ENCODE peak calls at places on chromosomes 1 and 21, in ten cellular contexts. One of them, this sample, is unnamed.

GRCh38 chr1:245173446-245174178 is 18.8 kb downstream of the KIF26B start:
- DNase-seq in activated naive CD4-positive, alpha-beta T cell treated with Interleukin-2 at 50 U/mL for 16 hours: no peak
- DNase-seq in AG04449: no peak
- DNase-seq in stimulated activated CD8-positive, alpha-beta memory T cell treated with anti-CD3 and anti-CD28 coated beads, Interleukin-7, amount 100 ng/mL, for 1 hour: no peak
- DNase-seq in activated T-cell treated with anti-CD3 and anti-CD28 coated beads for 24 hours: no peak
- DNase-seq in cardiac fibroblast: no peak
- DNase-seq in astrocyte of the hippocampus: peak; percentile 20
- DNase-seq in SHP77: no peak
- DNase-seq in sigmoid colon: peak; percentile 71
- DNase-seq in NCI-H1092 treated with DMSO at 0.1 percent for 48 hours: no peak
- DNase-seq in this sample: no peak

GRCh38 chr1:52368383-52369172 is 2.6 kb upstream of the CC2D1B start:
- DNase-seq in activated T-cell treated with anti-CD3 and anti-CD28 coated beads for 24 hours: peak; percentile 42
- DNase-seq in sigmoid colon: no peak
- DNase-seq in activated naive CD4-positive, alpha-beta T cell treated with Interleukin-2 at 50 U/mL for 16 hours: peak; percentile 66
- DNase-seq in NCI-H1092 treated with DMSO at 0.1 percent for 48 hours: peak; percentile 60
- DNase-seq in cardiac fibroblast: peak; percentile 38
- DNase-seq in AG04449: no peak
- DNase-seq in SHP77: peak; percentile 54
- DNase-seq in stimulated activated CD8-positive, alpha-beta memory T cell treated with anti-CD3 and anti-CD28 coated beads, Interleukin-7, amount 100 ng/mL, for 1 hour: peak; percentile 22
- DNase-seq in astrocyte of the hippocampus: peak; percentile 76
- DNase-seq in this sample: no peak

GRCh38 chr1:171743014-171743870 is 1.4 kb upstream of the VAMP4 start:
- DNase-seq in astrocyte of the hippocampus: peak; percentile 72
- DNase-seq in sigmoid colon: no peak
- DNase-seq in AG04449: peak; percentile 55
- DNase-seq in activated T-cell treated with anti-CD3 and anti-CD28 coated beads for 24 hours: peak; percentile 15
- DNase-seq in NCI-H1092 treated with DMSO at 0.1 percent for 48 hours: no peak
- DNase-seq in SHP77: peak; percentile 6
- DNase-seq in cardiac fibroblast: peak; percentile 94
- DNase-seq in activated naive CD4-positive, alpha-beta T cell treated with Interleukin-2 at 50 U/mL for 16 hours: no peak
- DNase-seq in stimulated activated CD8-positive, alpha-beta memory T cell treated with anti-CD3 and anti-CD28 coated beads, Interleukin-7, amount 100 ng/mL, for 1 hour: no peak
- DNase-seq in this sample: no peak

GRCh38 chr1:225711236-225711937 is 58.5 kb upstream of the ENAH start:
- DNase-seq in AG04449: no peak
- DNase-seq in NCI-H1092 treated with DMSO at 0.1 percent for 48 hours: no peak
- DNase-seq in cardiac fibroblast: no peak
- DNase-seq in SHP77: no peak
- DNase-seq in activated naive CD4-positive, alpha-beta T cell treated with Interleukin-2 at 50 U/mL for 16 hours: no peak
- DNase-seq in sigmoid colon: no peak
- DNase-seq in astrocyte of the hippocampus: no peak
- DNase-seq in stimulated activated CD8-positive, alpha-beta memory T cell treated with anti-CD3 and anti-CD28 coated beads, Interleukin-7, amount 100 ng/mL, for 1 hour: no peak
- DNase-seq in activated T-cell treated with anti-CD3 and anti-CD28 coated beads for 24 hours: no peak
- DNase-seq in this sample: no peak

GRCh38 chr1:41810446-41810845 is 108.3 kb downstream of the HIVEP3 start:
- DNase-seq in activated naive CD4-positive, alpha-beta T cell treated with Interleukin-2 at 50 U/mL for 16 hours: peak; percentile 28
- DNase-seq in AG04449: no peak
- DNase-seq in cardiac fibroblast: peak; percentile 62
- DNase-seq in SHP77: no peak
- DNase-seq in NCI-H1092 treated with DMSO at 0.1 percent for 48 hours: no peak
- DNase-seq in activated T-cell treated with anti-CD3 and anti-CD28 coated beads for 24 hours: no peak
- DNase-seq in stimulated activated CD8-positive, alpha-beta memory T cell treated with anti-CD3 and anti-CD28 coated beads, Interleukin-7, amount 100 ng/mL, for 1 hour: no peak
- DNase-seq in sigmoid colon: no peak
- DNase-seq in astrocyte of the hippocampus: peak; percentile 76
- DNase-seq in this sample: no peak

GRCh38 chr1:89023026-89023425 is 360 bp upstream of the GBP3 start:
- DNase-seq in activated naive CD4-positive, alpha-beta T cell treated with Interleukin-2 at 50 U/mL for 16 hours: no peak
- DNase-seq in AG04449: no peak
- DNase-seq in astrocyte of the hippocampus: peak; percentile 7
- DNase-seq in SHP77: no peak
- DNase-seq in NCI-H1092 treated with DMSO at 0.1 percent for 48 hours: no peak
- DNase-seq in stimulated activated CD8-positive, alpha-beta memory T cell treated with anti-CD3 and anti-CD28 coated beads, Interleukin-7, amount 100 ng/mL, for 1 hour: no peak
- DNase-seq in activated T-cell treated with anti-CD3 and anti-CD28 coated beads for 24 hours: no peak
- DNase-seq in sigmoid colon: no peak
- DNase-seq in cardiac fibroblast: no peak
- DNase-seq in this sample: no peak

GRCh38 chr1:25091671-25092070 is 140.6 kb downstream of the SYF2 start:
- DNase-seq in astrocyte of the hippocampus: no peak
- DNase-seq in activated naive CD4-positive, alpha-beta T cell treated with Interleukin-2 at 50 U/mL for 16 hours: no peak
- DNase-seq in stimulated activated CD8-positive, alpha-beta memory T cell treated with anti-CD3 and anti-CD28 coated beads, Interleukin-7, amount 100 ng/mL, for 1 hour: no peak
- DNase-seq in sigmoid colon: no peak
- DNase-seq in cardiac fibroblast: no peak
- DNase-seq in NCI-H1092 treated with DMSO at 0.1 percent for 48 hours: no peak
- DNase-seq in SHP77: no peak
- DNase-seq in activated T-cell treated with anti-CD3 and anti-CD28 coated beads for 24 hours: no peak
- DNase-seq in AG04449: no peak
- DNase-seq in this sample: no peak

GRCh38 chr1:154747841-154748766 is 122.0 kb downstream of the KCNN3 start:
- DNase-seq in AG04449: no peak
- DNase-seq in SHP77: no peak
- DNase-seq in cardiac fibroblast: no peak
- DNase-seq in astrocyte of the hippocampus: peak; percentile 23
- DNase-seq in activated naive CD4-positive, alpha-beta T cell treated with Interleukin-2 at 50 U/mL for 16 hours: peak; percentile 45
- DNase-seq in stimulated activated CD8-positive, alpha-beta memory T cell treated with anti-CD3 and anti-CD28 coated beads, Interleukin-7, amount 100 ng/mL, for 1 hour: no peak
- DNase-seq in NCI-H1092 treated with DMSO at 0.1 percent for 48 hours: no peak
- DNase-seq in sigmoid colon: peak; percentile 92
- DNase-seq in activated T-cell treated with anti-CD3 and anti-CD28 coated beads for 24 hours: peak; percentile 35
- DNase-seq in this sample: no peak

GRCh38 chr1:109253803-109254620 is 4.7 kb downstream of the CELSR2 start:
- DNase-seq in sigmoid colon: no peak
- DNase-seq in stimulated activated CD8-positive, alpha-beta memory T cell treated with anti-CD3 and anti-CD28 coated beads, Interleukin-7, amount 100 ng/mL, for 1 hour: no peak
- DNase-seq in activated naive CD4-positive, alpha-beta T cell treated with Interleukin-2 at 50 U/mL for 16 hours: no peak
- DNase-seq in astrocyte of the hippocampus: peak; percentile 75
- DNase-seq in SHP77: no peak
- DNase-seq in activated T-cell treated with anti-CD3 and anti-CD28 coated beads for 24 hours: no peak
- DNase-seq in AG04449: no peak
- DNase-seq in cardiac fibroblast: no peak
- DNase-seq in NCI-H1092 treated with DMSO at 0.1 percent for 48 hours: no peak
- DNase-seq in this sample: no peak

GRCh38 chr1:221532071-221532755 is 209.7 kb downstream of the DUSP10 start:
- DNase-seq in astrocyte of the hippocampus: no peak
- DNase-seq in AG04449: no peak
- DNase-seq in SHP77: no peak
- DNase-seq in cardiac fibroblast: no peak
- DNase-seq in sigmoid colon: no peak
- DNase-seq in activated T-cell treated with anti-CD3 and anti-CD28 coated beads for 24 hours: no peak
- DNase-seq in NCI-H1092 treated with DMSO at 0.1 percent for 48 hours: no peak
- DNase-seq in stimulated activated CD8-positive, alpha-beta memory T cell treated with anti-CD3 and anti-CD28 coated beads, Interleukin-7, amount 100 ng/mL, for 1 hour: no peak
- DNase-seq in activated naive CD4-positive, alpha-beta T cell treated with Interleukin-2 at 50 U/mL for 16 hours: no peak
- DNase-seq in this sample: no peak

GRCh38 chr21:10272216-10272615 is 249.2 kb upstream of the TPTE start:
- DNase-seq in SHP77: no peak
- DNase-seq in cardiac fibroblast: peak; percentile 13
- DNase-seq in stimulated activated CD8-positive, alpha-beta memory T cell treated with anti-CD3 and anti-CD28 coated beads, Interleukin-7, amount 100 ng/mL, for 1 hour: no peak
- DNase-seq in NCI-H1092 treated with DMSO at 0.1 percent for 48 hours: no peak
- DNase-seq in astrocyte of the hippocampus: peak; percentile 0
- DNase-seq in sigmoid colon: no peak
- DNase-seq in activated naive CD4-positive, alpha-beta T cell treated with Interleukin-2 at 50 U/mL for 16 hours: no peak
- DNase-seq in AG04449: no peak
- DNase-seq in activated T-cell treated with anti-CD3 and anti-CD28 coated beads for 24 hours: no peak
- DNase-seq in this sample: no peak

GRCh38 chr1:67134692-67135091 is at the start of gene C1orf141:
- DNase-seq in astrocyte of the hippocampus: peak; percentile 60
- DNase-seq in activated T-cell treated with anti-CD3 and anti-CD28 coated beads for 24 hours: no peak
- DNase-seq in sigmoid colon: no peak
- DNase-seq in activated naive CD4-positive, alpha-beta T cell treated with Interleukin-2 at 50 U/mL for 16 hours: no peak
- DNase-seq in AG04449: no peak
- DNase-seq in stimulated activated CD8-positive, alpha-beta memory T cell treated with anti-CD3 and anti-CD28 coated beads, Interleukin-7, amount 100 ng/mL, for 1 hour: no peak
- DNase-seq in cardiac fibroblast: peak; percentile 27
- DNase-seq in SHP77: no peak
- DNase-seq in NCI-H1092 treated with DMSO at 0.1 percent for 48 hours: no peak
- DNase-seq in this sample: no peak

GRCh38 chr1:19465123-19465522 is 20.2 kb downstream of the CAPZB start:
- DNase-seq in activated naive CD4-positive, alpha-beta T cell treated with Interleukin-2 at 50 U/mL for 16 hours: no peak
- DNase-seq in activated T-cell treated with anti-CD3 and anti-CD28 coated beads for 24 hours: no peak
- DNase-seq in sigmoid colon: no peak
- DNase-seq in SHP77: no peak
- DNase-seq in cardiac fibroblast: peak; percentile 81
- DNase-seq in AG04449: no peak
- DNase-seq in stimulated activated CD8-positive, alpha-beta memory T cell treated with anti-CD3 and anti-CD28 coated beads, Interleukin-7, amount 100 ng/mL, for 1 hour: no peak
- DNase-seq in NCI-H1092 treated with DMSO at 0.1 percent for 48 hours: peak; percentile 21
- DNase-seq in astrocyte of the hippocampus: peak; percentile 60
- DNase-seq in this sample: no peak

GRCh38 chr1:9848022-9848421 is 24.3 kb upstream of the CLSTN1 start:
- DNase-seq in sigmoid colon: no peak
- DNase-seq in stimulated activated CD8-positive, alpha-beta memory T cell treated with anti-CD3 and anti-CD28 coated beads, Interleukin-7, amount 100 ng/mL, for 1 hour: no peak
- DNase-seq in activated T-cell treated with anti-CD3 and anti-CD28 coated beads for 24 hours: no peak
- DNase-seq in activated naive CD4-positive, alpha-beta T cell treated with Interleukin-2 at 50 U/mL for 16 hours: no peak
- DNase-seq in astrocyte of the hippocampus: no peak
- DNase-seq in SHP77: no peak
- DNase-seq in NCI-H1092 treated with DMSO at 0.1 percent for 48 hours: no peak
- DNase-seq in cardiac fibroblast: no peak
- DNase-seq in AG04449: no peak
- DNase-seq in this sample: no peak

GRCh38 chr1:87104945-87105344 is 190.5 kb downstream of the HS2ST1 start:
- DNase-seq in AG04449: no peak
- DNase-seq in NCI-H1092 treated with DMSO at 0.1 percent for 48 hours: no peak
- DNase-seq in astrocyte of the hippocampus: no peak
- DNase-seq in SHP77: no peak
- DNase-seq in activated T-cell treated with anti-CD3 and anti-CD28 coated beads for 24 hours: no peak
- DNase-seq in cardiac fibroblast: peak; percentile 28
- DNase-seq in sigmoid colon: no peak
- DNase-seq in stimulated activated CD8-positive, alpha-beta memory T cell treated with anti-CD3 and anti-CD28 coated beads, Interleukin-7, amount 100 ng/mL, for 1 hour: no peak
- DNase-seq in activated naive CD4-positive, alpha-beta T cell treated with Interleukin-2 at 50 U/mL for 16 hours: no peak
- DNase-seq in this sample: no peak

GRCh38 chr1:38370716-38371504 is 324.3 kb upstream of the POU3F1 start:
- DNase-seq in activated naive CD4-positive, alpha-beta T cell treated with Interleukin-2 at 50 U/mL for 16 hours: no peak
- DNase-seq in stimulated activated CD8-positive, alpha-beta memory T cell treated with anti-CD3 and anti-CD28 coated beads, Interleukin-7, amount 100 ng/mL, for 1 hour: no peak
- DNase-seq in AG04449: no peak
- DNase-seq in activated T-cell treated with anti-CD3 and anti-CD28 coated beads for 24 hours: no peak
- DNase-seq in SHP77: no peak
- DNase-seq in astrocyte of the hippocampus: no peak
- DNase-seq in cardiac fibroblast: no peak
- DNase-seq in NCI-H1092 treated with DMSO at 0.1 percent for 48 hours: no peak
- DNase-seq in sigmoid colon: no peak
- DNase-seq in this sample: no peak

GRCh38 chr1:58809327-58810040 is 25.6 kb upstream of the JUN start:
- DNase-seq in AG04449: peak; percentile 88
- DNase-seq in activated T-cell treated with anti-CD3 and anti-CD28 coated beads for 24 hours: no peak
- DNase-seq in SHP77: no peak
- DNase-seq in stimulated activated CD8-positive, alpha-beta memory T cell treated with anti-CD3 and anti-CD28 coated beads, Interleukin-7, amount 100 ng/mL, for 1 hour: no peak
- DNase-seq in astrocyte of the hippocampus: peak; percentile 21
- DNase-seq in sigmoid colon: no peak
- DNase-seq in activated naive CD4-positive, alpha-beta T cell treated with Interleukin-2 at 50 U/mL for 16 hours: no peak
- DNase-seq in NCI-H1092 treated with DMSO at 0.1 percent for 48 hours: no peak
- DNase-seq in cardiac fibroblast: peak; percentile 72
- DNase-seq in this sample: no peak

This sample was measured in stimulated activated CD4-positive, alpha-beta T cell treated with anti-CD3 and anti-CD28 coated beads, TNF-alpha, amount 100 ng/mL, for 1 hour.